ENCODE peak calls at places on chromosomes 16 and 17, in five cellular contexts. D is mesothelial cell of epicardium, P is thoracic aorta, E is nephron progenitor cell, Y is GM12865. L is an unnamed sample.

GRCh38 chr17:4596636-4597380 is 12.5 kb downstream of the SMTNL2 start:
- DNase-seq in E (no peak), D (no peak), P (no peak), Y (no peak), L (no peak)

GRCh38 chr17:45288825-45289224 is 26.9 kb upstream of the SPATA32 start:
- DNase-seq in D (no peak), Y (no peak), E (no peak), P (no peak), L (no peak)

GRCh38 chr16:66278604-66279262 is 87.8 kb upstream of the CDH5 start:
- DNase-seq in P (no peak), D (no peak), Y (no peak), E (no peak), L (no peak)

GRCh38 chr17:49132699-49133364 is at the start of gene B4GALNT2:
- DNase-seq in D (peak; percentile 21), P (no peak), E (peak; percentile 51), Y (no peak), L (no peak)

GRCh38 chr16:85522842-85523601 is 90.1 kb upstream of the GSE1 start:
- DNase-seq in P (no peak), Y (no peak), E (peak; percentile 42), D (no peak), L (no peak)

GRCh38 chr17:8122391-8122922 is 1.4 kb downstream of the HES7 start:
- DNase-seq in Y (peak; percentile 18), D (no peak), P (no peak), E (peak; percentile 47), L (no peak)

GRCh38 chr17:45145035-45145389 is 3.3 kb upstream of the HEXIM1 start:
- DNase-seq in Y (no peak), E (no peak), D (no peak), P (no peak), L (no peak)

GRCh38 chr16:28184625-28185024 is 27.1 kb downstream of the XPO6 start:
- DNase-seq in E (no peak), P (no peak), Y (no peak), D (no peak), L (no peak)

GRCh38 chr17:55144518-55144917 is 120.2 kb upstream of the HLF start:
- DNase-seq in Y (no peak), E (no peak), D (no peak), P (no peak), L (no peak)

GRCh38 chr16:70418274-70418992 is 20.5 kb downstream of the ST3GAL2 start:
- DNase-seq in Y (no peak), E (no peak), D (no peak), P (no peak), L (no peak)

GRCh38 chr17:4658478-4659305 is 17.2 kb upstream of the ALOX15 start:
- DNase-seq in E (no peak), Y (no peak), P (no peak), D (no peak), L (no peak)

GRCh38 chr17:44197980-44198720 is 1.5 kb downstream of the ATXN7L3 start:
- DNase-seq in P (no peak), Y (peak; percentile 85), E (no peak), D (no peak), L (no peak)

GRCh38 chr17:21382560-21383495 is 6.7 kb downstream of the KCNJ12 start:
- DNase-seq in E (no peak), P (no peak), Y (no peak), D (no peak), L (no peak)

GRCh38 chr17:61444831-61445230 is 7.4 kb upstream of the TBX4 start:
- DNase-seq in E (no peak), Y (no peak), D (no peak), P (no peak), L (no peak)

GRCh38 chr17:20952183-20952582 is 90.6 kb downstream of the USP22 start:
- DNase-seq in P (no peak), Y (no peak), D (no peak), E (no peak), L (no peak)

GRCh38 chr16:30984669-30985400 is at the start of gene HSD3B7:
- DNase-seq in E (peak; percentile 97), P (peak; percentile 78), Y (peak; percentile 79), D (peak; percentile 85), L (peak; percentile 95)

GRCh38 chr17:64326030-64326419 is 63.0 kb upstream of the TEX2 start:
- DNase-seq in Y (no peak), P (no peak), D (no peak), E (no peak), L (no peak)

GRCh38 chr16:11238272-11239202 is 17.5 kb downstream of the SOCS1 start:
- DNase-seq in E (no peak), Y (no peak), P (no peak), D (no peak), L (no peak)

GRCh38 chr16:31267332-31268032 is 7.7 kb downstream of the ITGAM start:
- DNase-seq in P (no peak), E (no peak), Y (no peak), D (no peak), L (no peak)

GRCh38 chr17:57544834-57545463 is 200.2 kb downstream of the CCDC182 start:
- DNase-seq in Y (no peak), P (no peak), D (no peak), E (no peak), L (no peak)

GRCh38 chr17:39084558-39084957 is 66.9 kb downstream of the PLXDC1 start:
- DNase-seq in D (no peak), E (no peak), Y (no peak), P (no peak), L (no peak)

GRCh38 chr17:19897901-19898300 is 30.2 kb upstream of the ULK2 start:
- DNase-seq in D (no peak), Y (no peak), E (no peak), P (no peak), L (no peak)

GRCh38 chr16:57815987-57816745 is 13.9 kb upstream of the KIFC3 start:
- DNase-seq in Y (peak; percentile 55), E (no peak), D (no peak), P (peak; percentile 76), L (peak; percentile 40)

GRCh38 chr16:56679813-56680212 is 2.5 kb upstream of the MT1X start:
- DNase-seq in Y (no peak), P (no peak), E (no peak), D (no peak), L (no peak)

GRCh38 chr17:3845754-3846738 is at the start of gene NCBP3:
- DNase-seq in Y (peak; percentile 97), E (peak; percentile 94), D (peak; percentile 87), P (peak; percentile 49), L (peak; percentile 74)

GRCh38 chr16:81945665-81946064 is 65.6 kb downstream of the SDR42E1 start:
- DNase-seq in Y (no peak), E (no peak), D (no peak), P (no peak), L (no peak)

GRCh38 chr16:68297908-68298307 is 12.8 kb downstream of the SLC7A6OS start:
- DNase-seq in D (no peak), E (no peak), P (no peak), Y (no peak), L (no peak)

GRCh38 chr17:44235583-44235936 is 16.1 kb upstream of the UBTF start:
- DNase-seq in D (no peak), Y (no peak), P (no peak), E (no peak), L (no peak)

GRCh38 chr16:55370762-55371482 is 46.9 kb downstream of the IRX6 start:
- DNase-seq in P (peak; percentile 13), E (peak; percentile 68), Y (no peak), D (peak; percentile 30), L (peak; percentile 47)

DNA sequence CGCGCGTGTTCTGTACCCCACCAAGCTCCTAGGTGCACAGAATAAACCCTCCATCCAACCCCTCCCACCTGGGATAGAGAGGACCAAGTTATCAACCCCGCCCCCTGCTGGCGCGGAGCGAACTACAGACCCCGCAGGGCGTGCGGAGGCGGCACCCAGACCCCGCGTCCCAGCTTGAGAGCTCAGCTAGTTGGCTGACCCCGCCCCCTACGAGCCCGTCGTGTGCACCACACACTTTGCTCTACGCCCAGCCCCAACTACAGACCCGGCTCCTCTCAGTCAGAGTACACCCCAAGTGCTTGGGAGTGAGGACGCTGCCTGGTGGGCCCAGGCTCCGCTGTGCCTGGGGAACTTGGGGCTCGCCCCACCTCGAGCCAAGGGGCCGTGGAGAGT is 1.5 kb downstream of the GRIN2A start:
- DNase-seq in E (peak; percentile 90), D (peak; percentile 46), P (no peak), Y (peak; percentile 51), L (no peak)
- TF ChIP-seq CTCF in E (peak; percentile 54), D (peak; percentile 57), P (peak; percentile 53), Y (peak; percentile 52), L (no peak)

DNA sequence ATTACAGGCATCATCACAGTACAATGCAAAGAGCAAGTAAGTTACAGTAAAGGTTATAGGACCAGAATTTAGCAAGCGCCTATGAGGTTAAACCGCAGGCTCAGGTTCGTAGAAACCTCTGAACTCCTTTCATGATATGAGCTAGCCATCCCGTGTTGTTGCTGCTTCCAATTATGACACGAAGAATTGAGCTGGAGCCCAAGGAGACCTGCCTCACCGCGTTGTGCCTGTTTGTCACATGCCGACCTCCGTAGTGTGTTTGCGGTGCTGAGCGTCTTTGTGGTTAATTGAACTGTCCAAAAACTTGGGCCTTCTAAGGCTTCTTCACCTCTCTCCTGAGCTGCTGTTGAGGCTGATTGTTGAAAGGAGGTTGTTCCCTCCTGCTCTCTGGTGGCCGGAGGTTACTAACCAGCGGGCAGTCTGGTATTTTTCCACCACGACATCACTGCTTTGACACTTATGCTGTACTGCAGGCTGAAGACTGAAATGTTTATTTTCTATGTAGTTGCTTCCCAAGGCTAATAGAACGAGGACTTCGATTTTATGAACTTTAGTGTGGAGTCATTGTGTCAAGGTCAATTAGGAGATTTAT is 67.5 kb downstream of the SEC14L1 start:
- DNase-seq in Y (no peak), P (no peak), D (no peak), E (no peak), L (no peak)
- TF ChIP-seq CTCF in Y (no peak), P (peak; percentile 37), D (no peak), E (no peak), L (peak; percentile 7)

GRCh38 chr17:9821921-9822320 is at the start of gene GSG1L2:
- DNase-seq in P (no peak), E (no peak), D (no peak), Y (no peak), L (no peak)

GRCh38 chr17:9828296-9829059 is 2.8 kb downstream of the GLP2R start:
- DNase-seq in D (no peak), Y (no peak), E (no peak), P (no peak), L (no peak)

GRCh38 chr17:9825751-9826150 is at the start of gene GLP2R:
- DNase-seq in E (no peak), P (no peak), Y (no peak), D (no peak), L (no peak)

GRCh38 chr17:9824797-9825338 is 856 bp upstream of the GLP2R start:
- DNase-seq in P (no peak), E (no peak), D (no peak), Y (no peak), L (no peak)

DNA sequence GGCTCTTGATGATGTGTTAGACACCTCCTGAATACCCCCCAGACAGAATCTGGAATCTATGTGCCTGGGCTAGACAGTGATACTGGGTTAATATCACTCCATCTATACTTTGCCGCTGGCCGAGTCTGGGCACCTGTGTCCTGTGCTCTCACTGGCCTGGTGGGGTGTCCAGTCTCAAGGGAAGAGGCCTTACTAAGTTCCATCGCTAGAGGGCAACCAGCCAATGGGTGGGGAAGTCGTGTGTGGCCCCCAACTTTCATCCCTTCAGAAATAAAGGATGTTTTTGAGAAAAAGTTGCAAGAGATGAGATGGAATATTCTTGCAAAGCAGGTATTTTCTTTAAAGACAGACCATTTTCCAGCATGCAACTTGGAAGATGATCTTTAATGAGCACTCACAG is 1.6 kb upstream of the GLP2R start:
- DNase-seq in Y (no peak), D (no peak), P (no peak), E (no peak), L (no peak)
- TF ChIP-seq CTCF in Y (no peak), D (no peak), P (no peak), E (no peak), L (no peak)

GRCh38 chr16:80500116-80500859 is 40.5 kb upstream of the DYNLRB2 start:
- DNase-seq in E (no peak), Y (peak; percentile 5), P (no peak), D (no peak), L (no peak)
- TF ChIP-seq CTCF in E (no peak), Y (no peak), P (no peak), D (no peak), L (no peak)

L was measured in tibial nerve.